ENCODE peak calls at places on chromosome 19, in eight cellular contexts. R is MM.1S, F is hepatocyte, Y is fibroblast of lung, O is IMR-90, H is neural progenitor cell, V is SK-N-SH, W is PC-3. C is an unnamed sample.

GRCh38 chr19:1616396-1616795 is 11.1 kb upstream of the UQCR11 start:
- DNase-seq in R (no peak), F (no peak), Y (peak), O (no peak), H (no peak), V (no peak), W (no peak), C (no peak)

GRCh38 chr19:17538684-17539287 is 16.7 kb upstream of the COLGALT1 start:
- DNase-seq in R (no peak), F (no peak), Y (no peak), O (no peak), H (no peak), V (no peak), W (peak), C (peak)

GRCh38 chr19:42207767-42208259 is 9.7 kb downstream of the DEDD2 start:
- DNase-seq in R (no peak), F (no peak), Y (peak), O (peak), H (no peak), V (no peak), W (peak), C (peak)

GRCh38 chr19:39518458-39518857 is 3.5 kb downstream of the SELENOV start:
- DNase-seq in R (no peak), F (no peak), Y (no peak), O (no peak), H (no peak), V (no peak), W (no peak), C (no peak)

GRCh38 chr19:11480081-11480926 is 542 bp downstream of the ELAVL3 start:
- DNase-seq in R (no peak), F (no peak), Y (no peak), O (no peak), H (no peak), V (peak), W (no peak), C (peak)

GRCh38 chr19:55086730-55087541 is 11.3 kb downstream of the EPS8L1 start:
- DNase-seq in R (no peak), F (peak), Y (peak), O (peak), H (peak), V (peak), W (no peak), C (peak)

GRCh38 chr19:11767633-11768133 is 883 bp downstream of the ZNF441 start:
- DNase-seq in R (peak), F (peak), Y (peak), O (peak), H (peak), V (peak), W (peak), C (peak)

GRCh38 chr19:48393559-48394330 is at the start of gene GRIN2D:
- DNase-seq in R (no peak), F (peak), Y (peak), O (peak), H (peak), V (peak), W (peak), C (peak)

GRCh38 chr19:1177322-1178114 is 3.5 kb upstream of the SBNO2 start:
- DNase-seq in R (peak), F (peak), Y (peak), O (peak), H (no peak), V (no peak), W (peak), C (peak)

GRCh38 chr19:15101479-15102082 is 5.6 kb upstream of the SYDE1 start:
- DNase-seq in R (peak), F (peak), Y (peak), O (peak), H (peak), V (peak), W (peak), C (peak)

GRCh38 chr19:40214936-40215335 is 3.2 kb downstream of the TTC9B start:
- DNase-seq in R (no peak), F (no peak), Y (no peak), O (no peak), H (no peak), V (no peak), W (no peak), C (peak)

GRCh38 chr19:38769635-38770211 is 3.6 kb downstream of the LGALS7 start:
- DNase-seq in R (peak), F (peak), Y (peak), O (peak), H (peak), V (peak), W (no peak), C (peak)

GRCh38 chr19:11361037-11361770 is 6.0 kb downstream of the PLPPR2 start:
- DNase-seq in R (no peak), F (peak), Y (no peak), O (no peak), H (peak), V (peak), W (no peak), C (peak)

GRCh38 chr19:48135411-48135810 is 24.8 kb upstream of the PLA2G4C start:
- DNase-seq in R (no peak), F (peak), Y (no peak), O (no peak), H (no peak), V (peak), W (no peak), C (no peak)

GRCh38 chr19:30228113-30228725 is 144.0 kb upstream of the ZNF536 start:
- DNase-seq in R (no peak), F (peak), Y (no peak), O (no peak), H (peak), V (peak), W (no peak), C (no peak)

DNA sequence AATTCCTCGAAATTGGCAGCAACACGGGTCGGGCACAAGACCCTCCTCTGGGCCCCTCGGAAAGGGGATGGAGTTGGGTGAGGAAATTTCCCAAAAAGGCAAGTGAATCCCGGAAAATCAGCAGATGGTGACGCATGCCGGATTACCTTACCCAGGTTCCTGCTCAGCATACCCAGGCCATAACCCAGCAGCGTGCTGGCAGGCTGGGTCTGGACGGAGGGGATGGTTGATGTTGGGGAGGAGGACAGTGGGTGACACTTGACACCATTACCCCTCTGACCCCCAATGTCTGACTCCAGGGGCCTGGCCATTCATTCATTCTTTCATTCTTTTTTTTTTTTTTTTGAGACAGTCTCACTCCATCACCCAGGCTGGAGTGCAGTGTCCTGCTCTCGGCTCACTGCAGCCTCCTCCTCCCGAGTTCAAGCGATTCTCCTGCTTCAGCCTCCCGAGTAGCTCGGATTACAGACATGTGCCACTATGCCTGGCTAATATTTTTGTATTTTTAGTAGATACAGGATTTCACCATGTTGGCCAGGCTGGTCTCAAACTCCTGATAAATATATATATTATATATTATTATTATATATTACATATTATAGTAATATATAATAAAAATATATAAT is 794 bp downstream of the PVR start:
- DNase-seq in R (no peak), F (peak), Y (peak), O (peak), H (peak), V (peak), W (peak), C (peak)
- H2AFZ ChIP-seq in R (peak), F (peak), Y (no peak), O (peak), H (peak), V (peak), W (peak), C (peak)

DNA sequence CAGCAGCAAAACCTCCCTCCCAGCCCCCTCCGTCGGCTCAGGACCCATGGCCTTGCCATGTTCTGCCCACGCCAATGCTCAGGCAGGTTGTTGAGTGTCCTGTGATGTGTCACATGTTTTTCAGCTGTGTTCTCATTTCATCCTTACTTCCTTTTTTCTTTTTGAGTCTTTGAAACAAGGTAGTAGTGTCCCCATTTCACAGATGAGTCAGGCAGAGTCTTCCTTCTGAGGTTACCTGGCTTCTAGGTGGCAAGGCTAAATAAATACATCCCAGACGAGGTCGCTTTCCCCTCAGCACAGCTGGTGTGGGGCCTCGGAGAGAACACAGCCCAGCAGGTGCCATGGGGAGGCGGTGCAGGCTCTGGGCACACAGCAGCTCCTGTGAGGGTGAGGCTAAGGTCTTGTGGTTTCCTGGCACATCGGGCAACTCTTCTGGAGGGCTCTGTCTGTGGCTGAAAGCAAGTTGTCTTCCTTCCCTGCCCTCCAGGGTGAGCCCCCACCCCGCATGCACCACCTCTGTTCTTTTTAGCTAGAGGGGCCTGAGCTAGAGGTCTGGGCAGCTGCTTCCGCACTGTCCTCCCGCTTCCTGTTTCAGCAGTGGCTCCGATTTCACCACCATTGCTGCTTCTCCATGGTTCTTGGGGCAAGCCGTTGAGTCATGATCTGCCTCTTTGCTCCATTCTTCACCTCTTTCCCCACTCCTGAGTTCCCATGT is 15.1 kb downstream of the PRAM1 start:
- DNase-seq in R (no peak), F (no peak), Y (no peak), O (no peak), H (no peak), V (no peak), W (no peak), C (no peak)
- TF ChIP-seq CTCF in R (no peak), F (no peak), Y (no peak), O (no peak), H (no peak), V (no peak), W (no peak), C (no peak)

DNA sequence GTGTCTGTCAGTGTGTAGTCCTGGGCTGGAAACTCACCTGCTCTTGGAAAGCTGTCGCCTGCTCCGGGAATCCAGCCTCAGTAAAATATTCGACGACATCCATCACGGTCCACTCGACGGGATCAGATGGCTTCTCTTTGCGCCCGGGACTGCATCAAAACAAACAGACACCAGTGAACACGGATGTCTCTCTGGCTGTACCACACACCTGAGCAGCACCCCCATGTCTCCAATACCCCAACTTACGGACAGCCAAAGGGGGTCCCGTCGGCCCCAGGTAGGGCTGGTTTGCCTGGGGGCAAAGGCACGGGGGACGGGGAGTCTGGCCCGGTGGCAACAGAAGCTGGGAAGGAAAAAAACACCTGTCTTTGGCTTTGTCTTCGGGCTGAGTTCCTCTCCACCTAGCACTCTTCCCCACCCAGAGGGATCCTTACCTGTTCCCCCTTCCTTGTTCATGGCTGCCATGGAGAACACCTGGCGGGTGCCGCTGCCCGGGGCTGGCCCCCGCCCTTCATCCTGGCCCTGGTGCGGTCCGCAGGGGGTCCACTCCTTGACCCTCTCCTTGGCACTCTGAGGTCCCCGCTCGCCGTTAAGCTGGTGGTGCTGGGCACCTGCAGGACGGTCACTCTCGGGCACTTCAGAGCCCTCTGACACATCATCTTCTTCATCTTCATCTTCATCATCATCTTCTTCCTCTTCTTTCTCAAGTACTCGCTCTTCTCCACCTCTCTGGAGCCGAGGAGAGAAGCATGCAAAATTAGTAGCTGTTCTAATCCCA is 1.7 kb downstream of the SAMD1 start:
- DNase-seq in R (no peak), F (peak), Y (no peak), O (no peak), H (no peak), V (no peak), W (no peak), C (peak)
- H3K4me2 ChIP-seq in R (peak), F (peak), Y (peak), O (peak), H (peak), V (peak), W (peak), C (peak)

GRCh38 chr19:6126335-6126974 is 9.0 kb upstream of the ACSBG2 start:
- DNase-seq in R (peak), F (peak), Y (peak), O (peak), H (peak), V (peak), W (peak), C (peak)
- H2AFZ ChIP-seq in R (no peak), F (no peak), Y (no peak), O (no peak), H (no peak), V (no peak), W (peak), C (no peak)

GRCh38 chr19:35236638-35237400 is 8.3 kb upstream of the FAM187B start:
- DNase-seq in R (peak), F (no peak), Y (no peak), O (no peak), H (no peak), V (no peak), W (peak), C (no peak)
- TF ChIP-seq CTCF in R (peak), F (no peak), Y (no peak), O (no peak), H (no peak), V (no peak), W (no peak), C (no peak)

GRCh38 chr19:12947702-12948596 is 2.3 kb downstream of the RAD23A start:
- DNase-seq in R (no peak), F (no peak), Y (no peak), O (no peak), H (no peak), V (no peak), W (no peak), C (peak)
- H3K4me2 ChIP-seq in R (no peak), F (peak), Y (no peak), O (no peak), H (no peak), V (peak), W (peak), C (no peak)

GRCh38 chr19:45771331-45771933 is 2.4 kb upstream of the SIX5 start:
- DNase-seq in R (no peak), F (no peak), Y (no peak), O (no peak), H (no peak), V (no peak), W (no peak), C (no peak)

GRCh38 chr19:45769054-45769782 is at the start of gene SIX5:
- DNase-seq in R (peak), F (peak), Y (peak), O (peak), H (peak), V (peak), W (peak), C (peak)

GRCh38 chr19:45768644-45769053 is 403 bp downstream of the SIX5 start:
- DNase-seq in R (peak), F (peak), Y (peak), O (peak), H (peak), V (no peak), W (no peak), C (peak)

GRCh38 chr19:45769821-45770191 is 754 bp upstream of the SIX5 start:
- DNase-seq in R (peak), F (peak), Y (no peak), O (peak), H (peak), V (no peak), W (no peak), C (no peak)

GRCh38 chr19:45770192-45771101 is 1.4 kb upstream of the SIX5 start:
- DNase-seq in R (peak), F (peak), Y (peak), O (peak), H (peak), V (peak), W (peak), C (peak)
- H2AFZ ChIP-seq in R (peak), F (no peak), Y (no peak), O (peak), H (peak), V (no peak), W (peak), C (no peak)